ENCODE peak calls at places on chromosomes 13 and 19, in four cellular contexts. One of them, this sample, is unnamed.

GRCh38 chr19:1157931-1158884 is 15.9 kb downstream of the SBNO2 start:
- DNase-seq in nucleus accumbens: no peak
- DNase-seq in GM23248: no peak
- DNase-seq in GM03348: no peak
- DNase-seq in this sample: no peak

GRCh38 chr13:83498486-83499190 is 383.6 kb downstream of the SLITRK1 start:
- DNase-seq in nucleus accumbens: no peak
- DNase-seq in GM03348: peak; percentile 18
- DNase-seq in GM23248: peak; percentile 66
- DNase-seq in this sample: no peak

GRCh38 chr13:43448605-43449004 is 338.2 kb downstream of the ENOX1 start:
- DNase-seq in GM23248: no peak
- DNase-seq in GM03348: no peak
- DNase-seq in nucleus accumbens: no peak
- DNase-seq in this sample: no peak

GRCh38 chr19:39671739-39672363 is 16.1 kb downstream of the LGALS16 start:
- DNase-seq in GM23248: peak; percentile 60
- DNase-seq in nucleus accumbens: no peak
- DNase-seq in GM03348: peak; percentile 35
- DNase-seq in this sample: peak; percentile 6

GRCh38 chr19:35348909-35349611 is 1.4 kb downstream of the FFAR1 start:
- DNase-seq in GM03348: no peak
- DNase-seq in GM23248: no peak
- DNase-seq in nucleus accumbens: no peak
- DNase-seq in this sample: peak; percentile 69

GRCh38 chr13:24230428-24231072 is 70.0 kb downstream of the SPATA13 start:
- DNase-seq in GM03348: no peak
- DNase-seq in nucleus accumbens: no peak
- DNase-seq in GM23248: no peak
- DNase-seq in this sample: no peak

GRCh38 chr13:38879278-38879677 is 111.4 kb downstream of the STOML3 start:
- DNase-seq in nucleus accumbens: no peak
- DNase-seq in GM03348: no peak
- DNase-seq in GM23248: no peak
- DNase-seq in this sample: no peak

GRCh38 chr19:4539697-4540581 is at the start of gene LRG1:
- DNase-seq in GM23248: no peak
- DNase-seq in GM03348: no peak
- DNase-seq in nucleus accumbens: no peak
- DNase-seq in this sample: no peak

GRCh38 chr19:10388957-10389356 is 8.6 kb upstream of the TYK2 start:
- DNase-seq in GM03348: peak; percentile 80
- DNase-seq in nucleus accumbens: peak; percentile 73
- DNase-seq in GM23248: peak; percentile 73
- DNase-seq in this sample: peak; percentile 94

GRCh38 chr13:35923347-35923746 is 207.8 kb downstream of the DCLK1 start:
- DNase-seq in GM03348: peak; percentile 64
- DNase-seq in GM23248: peak; percentile 84
- DNase-seq in nucleus accumbens: no peak
- DNase-seq in this sample: peak; percentile 84

This sample was measured in osteoblast.